ENCODE peak calls at places on chromosome 11, in seven cellular contexts. One of them, this sample, is unnamed.

GRCh38 chr11:521179-521688 is 14.1 kb downstream of the HRAS start:
- DNase-seq in MM.1S: no peak
- DNase-seq in stomach: no peak
- DNase-seq in body of pancreas: no peak
- DNase-seq in lower lobe of right lung: no peak
- DNase-seq in IMR-90: no peak
- DNase-seq in astrocyte: no peak
- DNase-seq in this sample: no peak

GRCh38 chr11:126339866-126340434 is 15.5 kb upstream of the ST3GAL4 start:
- DNase-seq in stomach: peak; percentile 66
- DNase-seq in astrocyte: peak; percentile 68
- DNase-seq in IMR-90: peak; percentile 62
- DNase-seq in body of pancreas: peak; percentile 41
- DNase-seq in lower lobe of right lung: peak; percentile 86
- DNase-seq in MM.1S: no peak
- DNase-seq in this sample: no peak

GRCh38 chr11:121106812-121107211 is 5.8 kb downstream of the TECTA start:
- DNase-seq in lower lobe of right lung: no peak
- DNase-seq in MM.1S: no peak
- DNase-seq in body of pancreas: no peak
- DNase-seq in stomach: no peak
- DNase-seq in astrocyte: no peak
- DNase-seq in IMR-90: no peak
- DNase-seq in this sample: no peak

GRCh38 chr11:64850979-64851567 is 6.6 kb upstream of the CDC42BPG start:
- DNase-seq in MM.1S: peak; percentile 95
- DNase-seq in astrocyte: no peak
- DNase-seq in stomach: peak; percentile 51
- DNase-seq in body of pancreas: no peak
- DNase-seq in IMR-90: no peak
- DNase-seq in lower lobe of right lung: no peak
- DNase-seq in this sample: peak; percentile 58

GRCh38 chr11:47412152-47412746 is 3.9 kb downstream of the SLC39A13 start:
- DNase-seq in MM.1S: peak; percentile 50
- DNase-seq in IMR-90: peak; percentile 26
- DNase-seq in body of pancreas: peak; percentile 66
- DNase-seq in lower lobe of right lung: peak; percentile 75
- DNase-seq in stomach: peak; percentile 54
- DNase-seq in astrocyte: no peak
- DNase-seq in this sample: peak; percentile 28

GRCh38 chr11:120871924-120872323 is 152.0 kb upstream of the TBCEL start:
- DNase-seq in lower lobe of right lung: no peak
- DNase-seq in body of pancreas: no peak
- DNase-seq in astrocyte: no peak
- DNase-seq in IMR-90: no peak
- DNase-seq in MM.1S: no peak
- DNase-seq in stomach: no peak
- DNase-seq in this sample: no peak

GRCh38 chr11:105177658-105178057 is 38.1 kb upstream of the CARD18 start:
- DNase-seq in stomach: no peak
- DNase-seq in IMR-90: peak; percentile 92
- DNase-seq in body of pancreas: no peak
- DNase-seq in astrocyte: peak; percentile 89
- DNase-seq in MM.1S: no peak
- DNase-seq in lower lobe of right lung: no peak
- DNase-seq in this sample: no peak

GRCh38 chr11:104968365-104968855 is at the start of gene CASP4:
- DNase-seq in lower lobe of right lung: no peak
- DNase-seq in stomach: no peak
- DNase-seq in astrocyte: peak; percentile 73
- DNase-seq in IMR-90: peak; percentile 78
- DNase-seq in body of pancreas: peak; percentile 22
- DNase-seq in MM.1S: peak; percentile 57
- DNase-seq in this sample: peak; percentile 67

DNA sequence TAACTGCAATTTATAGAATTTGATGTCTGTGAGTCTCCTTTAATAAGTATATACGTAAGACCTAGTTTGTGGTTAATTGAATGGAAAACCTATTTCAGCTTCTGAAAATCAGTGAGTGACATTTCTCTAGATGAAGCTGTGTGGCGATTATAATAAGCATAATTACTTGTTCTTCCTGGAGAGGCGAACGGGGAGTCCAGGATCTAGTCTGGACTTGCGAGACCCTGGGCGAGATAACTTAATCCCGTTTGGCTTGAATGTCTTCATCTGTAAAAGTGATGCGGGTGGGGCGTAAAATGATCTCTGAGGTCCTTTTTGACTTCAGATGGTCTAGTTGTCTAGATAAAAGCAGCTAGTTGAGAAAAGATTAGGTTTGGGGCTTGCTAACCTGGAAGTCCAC is 1.1 kb downstream of the PRRG4 start:
- DNase-seq in MM.1S: no peak
- DNase-seq in lower lobe of right lung: no peak
- DNase-seq in IMR-90: no peak
- DNase-seq in stomach: no peak
- DNase-seq in body of pancreas: no peak
- DNase-seq in astrocyte: no peak
- DNase-seq in this sample: no peak
- H3K4me3 ChIP-seq in MM.1S: peak overlapping the region; percentile 93
- H3K4me3 ChIP-seq in lower lobe of right lung: peak overlapping the region; percentile 86
- H3K4me3 ChIP-seq in IMR-90: no peak overlapping the region
- H3K4me3 ChIP-seq in stomach: peak overlapping the region; percentile 73
- H3K4me3 ChIP-seq in body of pancreas: no peak overlapping the region
- H3K4me3 ChIP-seq in astrocyte: no peak overlapping the region
- H3K4me3 ChIP-seq in this sample: peak overlapping the region; percentile 31

DNA sequence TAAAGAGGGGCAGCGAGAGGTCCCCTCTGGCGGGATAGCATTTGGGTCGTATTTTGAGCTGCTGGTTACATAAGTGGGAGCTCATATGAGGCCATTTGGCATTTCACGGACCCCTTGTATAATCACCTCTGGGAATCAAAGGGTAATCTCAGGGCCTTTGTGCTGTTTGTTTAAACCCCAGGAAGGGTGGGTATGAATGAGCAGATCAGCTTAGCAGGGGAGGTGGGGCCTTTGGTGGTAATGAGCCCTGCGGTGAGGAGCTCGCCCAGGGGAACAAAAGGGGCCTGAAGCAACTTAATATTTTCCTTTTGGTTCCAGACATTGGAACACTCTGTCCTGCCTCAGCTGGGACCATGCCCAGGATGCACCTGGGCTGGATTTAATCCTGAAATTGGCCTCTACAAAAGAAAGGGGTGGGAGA is 10.2 kb downstream of the TSKU start:
- DNase-seq in lower lobe of right lung: no peak
- DNase-seq in IMR-90: no peak
- DNase-seq in astrocyte: no peak
- DNase-seq in body of pancreas: no peak
- DNase-seq in MM.1S: no peak
- DNase-seq in stomach: peak; percentile 15
- DNase-seq in this sample: no peak
- H3K4me1 ChIP-seq in lower lobe of right lung: peaks cover 30% of the 10 kb centered on the region
- H3K4me1 ChIP-seq in IMR-90: peaks cover 4% of the 10 kb centered on the region
- H3K4me1 ChIP-seq in astrocyte: peaks cover 24% of the 10 kb centered on the region
- H3K4me1 ChIP-seq in body of pancreas: peaks cover 39% of the 10 kb centered on the region
- H3K4me1 ChIP-seq in MM.1S: no peaks in the 10 kb centered on the region
- H3K4me1 ChIP-seq in stomach: peaks cover 67% of the 10 kb centered on the region
- H3K4me1 ChIP-seq in this sample: no peaks in the 10 kb centered on the region

GRCh38 chr11:18310800-18311340 is 11.1 kb downstream of the HPS5 start:
- DNase-seq in lower lobe of right lung: no peak
- DNase-seq in stomach: no peak
- DNase-seq in body of pancreas: no peak
- DNase-seq in IMR-90: no peak
- DNase-seq in MM.1S: no peak
- DNase-seq in astrocyte: peak; percentile 74
- DNase-seq in this sample: no peak
- H3K27ac ChIP-seq in lower lobe of right lung: no peak overlapping the region
- H3K27ac ChIP-seq in stomach: no peak overlapping the region
- H3K27ac ChIP-seq in body of pancreas: peak overlapping the region; percentile 65
- H3K27ac ChIP-seq in IMR-90: no peak overlapping the region
- H3K27ac ChIP-seq in MM.1S: no peak overlapping the region
- H3K27ac ChIP-seq in astrocyte: peak overlapping the region; percentile 39
- H3K27ac ChIP-seq in this sample: no peak overlapping the region

DNA sequence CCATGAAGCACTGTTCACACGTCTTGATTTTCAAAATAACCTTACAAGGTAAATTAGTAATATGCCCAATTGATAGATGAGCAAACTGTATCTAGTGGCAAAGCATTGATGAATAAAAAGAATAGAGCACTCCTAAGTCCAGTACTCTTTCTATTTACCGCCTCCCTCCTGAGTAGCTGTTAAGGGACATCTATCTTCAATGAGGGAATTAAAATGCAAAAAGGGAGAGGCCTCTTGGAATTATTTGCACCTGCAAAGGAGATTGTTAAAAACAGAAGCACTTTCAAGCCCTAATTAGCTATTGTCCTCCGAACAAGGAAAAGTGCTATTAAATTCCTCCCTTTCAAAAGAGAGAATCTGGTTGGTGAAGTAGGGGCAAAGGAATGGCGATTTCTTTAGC is 6.8 kb upstream of the GALNT18 start:
- DNase-seq in body of pancreas: no peak
- DNase-seq in stomach: no peak
- DNase-seq in lower lobe of right lung: no peak
- DNase-seq in IMR-90: no peak
- DNase-seq in astrocyte: no peak
- DNase-seq in MM.1S: no peak
- DNase-seq in this sample: no peak
- H3K4me3 ChIP-seq in body of pancreas: no peak overlapping the region
- H3K4me3 ChIP-seq in stomach: no peak overlapping the region
- H3K4me3 ChIP-seq in lower lobe of right lung: no peak overlapping the region
- H3K4me3 ChIP-seq in IMR-90: no peak overlapping the region
- H3K4me3 ChIP-seq in astrocyte: no peak overlapping the region
- H3K4me3 ChIP-seq in MM.1S: no peak overlapping the region
- H3K4me3 ChIP-seq in this sample: no peak overlapping the region

GRCh38 chr11:123302751-123303195 is 107.7 kb upstream of the CLMP start:
- DNase-seq in body of pancreas: no peak
- DNase-seq in lower lobe of right lung: no peak
- DNase-seq in stomach: no peak
- DNase-seq in MM.1S: no peak
- DNase-seq in astrocyte: peak; percentile 48
- DNase-seq in IMR-90: peak; percentile 72
- DNase-seq in this sample: no peak

GRCh38 chr11:123306531-123306930 is 111.5 kb upstream of the CLMP start:
- DNase-seq in MM.1S: no peak
- DNase-seq in body of pancreas: no peak
- DNase-seq in lower lobe of right lung: no peak
- DNase-seq in stomach: no peak
- DNase-seq in astrocyte: no peak
- DNase-seq in IMR-90: no peak
- DNase-seq in this sample: no peak

GRCh38 chr11:123305601-123306000 is 110.6 kb upstream of the CLMP start:
- DNase-seq in astrocyte: no peak
- DNase-seq in IMR-90: no peak
- DNase-seq in stomach: no peak
- DNase-seq in body of pancreas: no peak
- DNase-seq in MM.1S: no peak
- DNase-seq in lower lobe of right lung: no peak
- DNase-seq in this sample: no peak

GRCh38 chr11:123303924-123304323 is 108.9 kb upstream of the CLMP start:
- DNase-seq in MM.1S: peak; percentile 33
- DNase-seq in stomach: no peak
- DNase-seq in astrocyte: no peak
- DNase-seq in lower lobe of right lung: no peak
- DNase-seq in body of pancreas: no peak
- DNase-seq in IMR-90: no peak
- DNase-seq in this sample: no peak

GRCh38 chr11:123304828-123305530 is 109.9 kb upstream of the CLMP start:
- DNase-seq in body of pancreas: peak; percentile 10
- DNase-seq in MM.1S: no peak
- DNase-seq in lower lobe of right lung: no peak
- DNase-seq in astrocyte: no peak
- DNase-seq in IMR-90: no peak
- DNase-seq in stomach: no peak
- DNase-seq in this sample: no peak
- H3K4me1 ChIP-seq in body of pancreas: peaks cover 11% of the 10 kb centered on the region
- H3K4me1 ChIP-seq in MM.1S: peaks cover 43% of the 10 kb centered on the region
- H3K4me1 ChIP-seq in lower lobe of right lung: peaks cover 21% of the 10 kb centered on the region
- H3K4me1 ChIP-seq in astrocyte: peaks cover 13% of the 10 kb centered on the region
- H3K4me1 ChIP-seq in IMR-90: peaks cover 6% of the 10 kb centered on the region
- H3K4me1 ChIP-seq in stomach: peaks cover 19% of the 10 kb centered on the region
- H3K4me1 ChIP-seq in this sample: peaks cover 27% of the 10 kb centered on the region

GRCh38 chr11:36375348-36376314 is 79.5 kb downstream of the PRR5L start:
- DNase-seq in stomach: no peak
- DNase-seq in body of pancreas: no peak
- DNase-seq in astrocyte: no peak
- DNase-seq in lower lobe of right lung: no peak
- DNase-seq in IMR-90: no peak
- DNase-seq in MM.1S: no peak
- DNase-seq in this sample: no peak
- H3K27ac ChIP-seq in stomach: no peak overlapping the region
- H3K27ac ChIP-seq in body of pancreas: no peak overlapping the region
- H3K27ac ChIP-seq in astrocyte: peak overlapping the region; percentile 66
- H3K27ac ChIP-seq in lower lobe of right lung: no peak overlapping the region
- H3K27ac ChIP-seq in IMR-90: no peak overlapping the region
- H3K27ac ChIP-seq in MM.1S: no peak overlapping the region
- H3K27ac ChIP-seq in this sample: no peak overlapping the region

GRCh38 chr11:130427049-130427388 is 1.4 kb downstream of the ADAMTS8 start:
- DNase-seq in body of pancreas: no peak
- DNase-seq in lower lobe of right lung: no peak
- DNase-seq in astrocyte: no peak
- DNase-seq in stomach: no peak
- DNase-seq in MM.1S: no peak
- DNase-seq in IMR-90: no peak
- DNase-seq in this sample: no peak

GRCh38 chr11:130429983-130430382 is 1.6 kb upstream of the ADAMTS8 start:
- DNase-seq in stomach: no peak
- DNase-seq in IMR-90: no peak
- DNase-seq in MM.1S: no peak
- DNase-seq in body of pancreas: no peak
- DNase-seq in lower lobe of right lung: no peak
- DNase-seq in astrocyte: no peak
- DNase-seq in this sample: no peak

GRCh38 chr11:130427581-130428211 is 713 bp downstream of the ADAMTS8 start:
- DNase-seq in IMR-90: no peak
- DNase-seq in body of pancreas: peak; percentile 17
- DNase-seq in astrocyte: no peak
- DNase-seq in lower lobe of right lung: peak; percentile 42
- DNase-seq in stomach: no peak
- DNase-seq in MM.1S: no peak
- DNase-seq in this sample: no peak

GRCh38 chr11:130428692-130429681 is 578 bp upstream of the ADAMTS8 start:
- DNase-seq in body of pancreas: no peak
- DNase-seq in IMR-90: no peak
- DNase-seq in lower lobe of right lung: no peak
- DNase-seq in astrocyte: no peak
- DNase-seq in stomach: no peak
- DNase-seq in MM.1S: no peak
- DNase-seq in this sample: no peak

GRCh38 chr11:130428271-130428670 is at the start of gene ADAMTS8:
- DNase-seq in lower lobe of right lung: no peak
- DNase-seq in stomach: no peak
- DNase-seq in body of pancreas: no peak
- DNase-seq in IMR-90: no peak
- DNase-seq in MM.1S: no peak
- DNase-seq in astrocyte: no peak
- DNase-seq in this sample: no peak
- H3K4me3 ChIP-seq in lower lobe of right lung: peak within 1 kb of the TSS; percentile 54
- H3K4me3 ChIP-seq in stomach: peak within 1 kb of the TSS; percentile 60
- H3K4me3 ChIP-seq in body of pancreas: no peak within 1 kb of the TSS
- H3K4me3 ChIP-seq in IMR-90: peak within 1 kb of the TSS; percentile 47
- H3K4me3 ChIP-seq in MM.1S: peak within 1 kb of the TSS; percentile 27
- H3K4me3 ChIP-seq in astrocyte: no peak within 1 kb of the TSS
- H3K4me3 ChIP-seq in this sample: no peak within 1 kb of the TSS